ENCODE peak calls at places on chromosome 11, in five cellular contexts. D, Z, N, O and W are unnamed samples.

GRCh38 chr11:369336-370018 is at the start of gene B4GALNT4:
- DNase-seq in D (peak), Z (peak), N (no peak), O (no peak), W (peak)

GRCh38 chr11:134152692-134153091 is 71.1 kb downstream of the NCAPD3 start:
- DNase-seq in D (no peak), Z (no peak), N (no peak), O (no peak), W (no peak)

GRCh38 chr11:20131744-20132666 is 28.3 kb downstream of the DBX1 start:
- DNase-seq in D (peak), Z (peak), N (peak), O (peak), W (peak)

GRCh38 chr11:32023370-32023964 is 67.4 kb upstream of the RCN1 start:
- DNase-seq in D (no peak), Z (no peak), N (no peak), O (no peak), W (peak)

GRCh38 chr11:83317757-83318548 is 31.8 kb upstream of the CCDC90B start:
- DNase-seq in D (no peak), Z (no peak), N (no peak), O (no peak), W (no peak)

GRCh38 chr11:119905162-119905561 is 176.2 kb upstream of the NECTIN1 start:
- DNase-seq in D (no peak), Z (no peak), N (no peak), O (no peak), W (no peak)

GRCh38 chr11:122897606-122898210 is 15.1 kb downstream of the JHY start:
- DNase-seq in D (no peak), Z (no peak), N (no peak), O (no peak), W (no peak)

GRCh38 chr11:58805065-58805464 is 39.4 kb downstream of the GLYATL2 start:
- DNase-seq in D (no peak), Z (no peak), N (no peak), O (no peak), W (no peak)

GRCh38 chr11:16791494-16791961 is 53.1 kb downstream of the C11orf58 start:
- DNase-seq in D (peak), Z (no peak), N (peak), O (peak), W (no peak)

GRCh38 chr11:86134580-86135318 is 65.9 kb upstream of the PICALM start:
- DNase-seq in D (peak), Z (no peak), N (no peak), O (no peak), W (no peak)

GRCh38 chr11:76632492-76632891 is 38.1 kb downstream of the LRRC32 start:
- DNase-seq in D (no peak), Z (no peak), N (no peak), O (no peak), W (no peak)

GRCh38 chr11:1920909-1921575 is 1.5 kb downstream of the TNNT3 start:
- DNase-seq in D (no peak), Z (no peak), N (no peak), O (peak), W (no peak)

GRCh38 chr11:73859671-73860070 is 17.0 kb downstream of the COA4 start:
- DNase-seq in D (no peak), Z (no peak), N (no peak), O (no peak), W (no peak)

GRCh38 chr11:61056566-61056965 is 45.7 kb upstream of the CD5 start:
- DNase-seq in D (no peak), Z (no peak), N (no peak), O (no peak), W (no peak)

GRCh38 chr11:45110562-45110961 is 35.9 kb upstream of the PRDM11 start:
- DNase-seq in D (peak), Z (no peak), N (peak), O (no peak), W (no peak)

GRCh38 chr11:29183301-29183700 is 833.5 kb downstream of the KCNA4 start:
- DNase-seq in D (no peak), Z (no peak), N (no peak), O (no peak), W (no peak)

GRCh38 chr11:119759324-119759723 is 30.3 kb upstream of the NECTIN1 start:
- DNase-seq in D (peak), Z (no peak), N (no peak), O (peak), W (no peak)

GRCh38 chr11:44627911-44628729 is 62.7 kb downstream of the CD82 start:
- DNase-seq in D (peak), Z (peak), N (no peak), O (no peak), W (peak)

DNA sequence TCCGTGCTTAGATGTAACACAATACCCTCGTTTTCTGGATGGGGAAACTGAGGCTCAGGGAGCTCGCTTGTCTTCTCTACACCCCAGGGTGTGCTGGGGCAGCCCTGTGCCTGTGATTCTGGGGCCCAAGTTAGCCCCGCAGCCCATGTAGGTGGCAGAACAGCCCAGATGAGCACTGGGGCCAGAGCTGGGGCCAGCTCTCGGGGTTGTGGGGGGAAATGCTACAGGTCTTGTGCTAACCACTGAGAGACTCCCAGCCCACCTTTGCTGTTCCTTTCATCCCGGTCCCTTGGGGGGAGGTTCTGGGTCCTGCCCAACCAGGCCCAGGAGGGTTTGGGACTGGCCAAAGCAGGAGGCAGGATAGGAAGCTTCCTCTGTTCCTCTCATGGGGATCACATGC is 13.5 kb downstream of the MYEOV start:
- DNase-seq in D (no peak), Z (no peak), N (no peak), O (no peak), W (no peak)
- H3K27ac ChIP-seq in D (no peak), Z (no peak), N (no peak), O (no peak), W (no peak)

DNA sequence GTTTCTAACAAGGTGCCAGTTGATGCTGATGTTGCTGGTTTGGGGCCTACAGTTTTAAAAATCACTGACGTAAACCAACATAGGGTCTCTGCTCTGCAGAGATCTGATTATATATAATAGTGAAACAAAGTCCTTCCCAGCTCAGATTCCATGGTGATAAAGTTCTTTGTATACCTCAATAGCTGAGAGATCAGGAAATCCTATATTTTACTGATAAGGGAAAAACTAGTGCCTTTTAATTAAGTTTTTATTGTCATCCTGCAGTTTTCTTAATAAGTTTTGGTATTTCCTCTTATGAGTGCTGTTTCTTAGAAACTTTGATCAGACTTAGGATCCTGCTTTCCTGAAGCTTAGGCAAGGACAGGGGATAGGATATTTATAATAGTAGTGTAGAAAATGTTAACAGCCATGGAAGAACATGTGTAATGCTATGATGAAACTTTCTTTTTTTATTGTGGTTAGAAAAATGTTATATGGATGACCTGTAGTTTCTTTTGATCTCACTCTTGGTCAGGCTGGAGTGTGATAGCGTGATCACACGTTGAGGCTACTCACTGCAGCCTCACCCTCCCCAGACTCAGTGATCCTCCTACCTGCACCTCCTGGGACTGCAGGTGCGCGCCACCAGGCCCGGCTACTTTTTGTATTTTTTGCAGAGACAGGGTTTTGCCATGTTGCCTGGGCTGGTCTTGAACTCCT is 14.1 kb downstream of the CAPRIN1 start:
- DNase-seq in D (no peak), Z (no peak), N (no peak), O (no peak), W (no peak)
- TF ChIP-seq CTCF in D (no peak), Z (peak), N (no peak), O (no peak), W (no peak)

GRCh38 chr11:78219493-78220217 is 30.9 kb downstream of the USP35 start:
- DNase-seq in D (no peak), Z (no peak), N (no peak), O (no peak), W (no peak)
- H3K27ac ChIP-seq in D (no peak), Z (no peak), N (no peak), O (no peak), W (peak)

GRCh38 chr11:89405629-89406028 is 85.5 kb downstream of the NOX4 start:
- DNase-seq in D (no peak), Z (no peak), N (no peak), O (no peak), W (no peak)
- TF ChIP-seq CTCF in D (peak), Z (peak), N (peak), O (no peak), W (no peak)

GRCh38 chr11:7590529-7590928 is 76.7 kb downstream of the PPFIBP2 start:
- DNase-seq in D (no peak), Z (no peak), N (no peak), O (no peak), W (no peak)
- H3K27ac ChIP-seq in D (no peak), Z (no peak), N (no peak), O (no peak), W (peak)